ENCODE peak calls at places on chromosomes 16 and 17, in ten cellular contexts. Q is Peyer's patch, X is ovary, V is right lobe of liver, O is sigmoid colon, E is prostate gland, G is heart left ventricle, Y is HCT116, R is A549, B is breast epithelium. T is an unnamed sample.

GRCh38 chr17:29115906-29116651 is 64.1 kb downstream of the MYO18A start:
- DNase-seq in Q (no peak), X (no peak), V (no peak), O (no peak), E (no peak), G (no peak), Y (peak), R (peak), B (no peak), T (no peak)

GRCh38 chr16:12675852-12676251 is 127.8 kb downstream of the CPPED1 start:
- DNase-seq in Q (no peak), X (no peak), V (no peak), O (no peak), E (no peak), G (no peak), Y (no peak), R (peak), B (no peak), T (no peak)

GRCh38 chr17:9979463-9979995 is 74.5 kb upstream of the RCVRN start:
- DNase-seq in Q (no peak), X (no peak), V (no peak), O (peak), E (no peak), G (no peak), Y (no peak), R (peak), B (peak), T (no peak)

GRCh38 chr16:85100265-85100664 is 12.0 kb downstream of the CIBAR2 start:
- DNase-seq in Q (no peak), X (no peak), V (no peak), O (no peak), E (no peak), G (no peak), Y (no peak), R (no peak), B (no peak), T (no peak)

GRCh38 chr17:66347661-66348604 is 45.5 kb downstream of the PRKCA start:
- DNase-seq in Q (no peak), X (no peak), V (no peak), O (no peak), E (no peak), G (no peak), Y (no peak), R (peak), B (no peak), T (no peak)

GRCh38 chr16:74460542-74460941 is 39.3 kb upstream of the CLEC18B start:
- DNase-seq in Q (no peak), X (no peak), V (no peak), O (no peak), E (no peak), G (no peak), Y (no peak), R (no peak), B (no peak), T (no peak)

GRCh38 chr16:27728691-27729090 is 178.7 kb downstream of the KATNIP start:
- DNase-seq in Q (no peak), X (no peak), V (no peak), O (no peak), E (no peak), G (peak), Y (no peak), R (no peak), B (no peak), T (no peak)

GRCh38 chr16:57165923-57166322 is 19.9 kb downstream of the PSME3IP1 start:
- DNase-seq in Q (no peak), X (no peak), V (no peak), O (peak), E (no peak), G (no peak), Y (no peak), R (no peak), B (no peak), T (no peak)

GRCh38 chr17:9273334-9274118 is 252.2 kb downstream of the NTN1 start:
- DNase-seq in Q (no peak), X (no peak), V (no peak), O (peak), E (no peak), G (no peak), Y (no peak), R (no peak), B (no peak), T (peak)

GRCh38 chr16:86824751-86825310 is 246.5 kb downstream of the FOXL1 start:
- DNase-seq in Q (no peak), X (no peak), V (no peak), O (peak), E (no peak), G (no peak), Y (no peak), R (no peak), B (no peak), T (no peak)

GRCh38 chr17:76265624-76266243 is 586 bp downstream of the UBALD2 start:
- DNase-seq in Q (peak), X (peak), V (peak), O (peak), E (peak), G (peak), Y (no peak), R (peak), B (no peak), T (no peak)

GRCh38 chr16:1645914-1646525 is 32.1 kb upstream of the JPT2 start:
- DNase-seq in Q (no peak), X (no peak), V (no peak), O (no peak), E (peak), G (no peak), Y (no peak), R (peak), B (no peak), T (no peak)

GRCh38 chr17:80468222-80468621 is 8.2 kb downstream of the NPTX1 start:
- DNase-seq in Q (no peak), X (no peak), V (no peak), O (no peak), E (no peak), G (no peak), Y (no peak), R (no peak), B (no peak), T (no peak)

GRCh38 chr17:16444258-16444886 is 29.0 kb downstream of the TRPV2 start:
- DNase-seq in Q (no peak), X (no peak), V (no peak), O (no peak), E (no peak), G (no peak), Y (no peak), R (peak), B (no peak), T (no peak)

GRCh38 chr17:77281024-77281903 is 140.5 kb downstream of the SEC14L1 start:
- DNase-seq in Q (peak), X (peak), V (peak), O (peak), E (peak), G (peak), Y (no peak), R (peak), B (peak), T (peak)

GRCh38 chr17:72846399-72846798 is 246.1 kb downstream of the SLC39A11 start:
- DNase-seq in Q (no peak), X (no peak), V (no peak), O (no peak), E (no peak), G (no peak), Y (no peak), R (peak), B (no peak), T (no peak)

GRCh38 chr17:76726766-76727718 is at the start of gene METTL23:
- DNase-seq in Q (peak), X (peak), V (peak), O (peak), E (peak), G (peak), Y (no peak), R (peak), B (peak), T (peak)

GRCh38 chr17:72719582-72720493 is 372.6 kb downstream of the SLC39A11 start:
- DNase-seq in Q (peak), X (no peak), V (no peak), O (no peak), E (no peak), G (no peak), Y (no peak), R (no peak), B (no peak), T (no peak)

GRCh38 chr16:27169511-27170071 is 33.7 kb upstream of the KDM8 start:
- DNase-seq in Q (peak), X (no peak), V (no peak), O (no peak), E (no peak), G (no peak), Y (no peak), R (peak), B (no peak), T (no peak)

GRCh38 chr17:59791603-59792457 is 84.4 kb downstream of the VMP1 start:
- DNase-seq in Q (no peak), X (no peak), V (no peak), O (no peak), E (no peak), G (no peak), Y (no peak), R (peak), B (no peak), T (no peak)

GRCh38 chr17:21008516-21008915 is 34.3 kb downstream of the USP22 start:
- DNase-seq in Q (no peak), X (no peak), V (no peak), O (peak), E (no peak), G (no peak), Y (no peak), R (no peak), B (no peak), T (no peak)

GRCh38 chr16:19073863-19074262 is 6.4 kb downstream of the COQ7 start:
- DNase-seq in Q (no peak), X (no peak), V (no peak), O (no peak), E (no peak), G (no peak), Y (no peak), R (no peak), B (no peak), T (no peak)

GRCh38 chr17:9383828-9384227 is 191.8 kb downstream of the STX8 start:
- DNase-seq in Q (no peak), X (no peak), V (no peak), O (no peak), E (no peak), G (no peak), Y (no peak), R (no peak), B (no peak), T (no peak)

GRCh38 chr17:63116967-63117366 is 150.9 kb downstream of the TANC2 start:
- DNase-seq in Q (no peak), X (no peak), V (no peak), O (no peak), E (peak), G (no peak), Y (no peak), R (peak), B (no peak), T (no peak)

GRCh38 chr17:50923611-50924010 is 57.5 kb upstream of the TOB1 start:
- DNase-seq in Q (no peak), X (no peak), V (peak), O (no peak), E (no peak), G (no peak), Y (no peak), R (no peak), B (no peak), T (no peak)

GRCh38 chr16:57043248-57043647 is 49.1 kb upstream of the CPNE2 start:
- DNase-seq in Q (peak), X (no peak), V (no peak), O (no peak), E (no peak), G (no peak), Y (no peak), R (no peak), B (no peak), T (no peak)

GRCh38 chr17:4463818-4464501 is 30.2 kb downstream of the SPNS3 start:
- DNase-seq in Q (no peak), X (no peak), V (no peak), O (no peak), E (no peak), G (peak), Y (no peak), R (no peak), B (no peak), T (no peak)

GRCh38 chr17:3532106-3532858 is 25.3 kb downstream of the TRPV3 start:
- DNase-seq in Q (no peak), X (no peak), V (no peak), O (no peak), E (no peak), G (no peak), Y (no peak), R (no peak), B (no peak), T (no peak)

GRCh38 chr16:26345951-26346350 is 654.2 kb downstream of the HS3ST4 start:
- DNase-seq in Q (no peak), X (no peak), V (no peak), O (no peak), E (no peak), G (no peak), Y (no peak), R (no peak), B (no peak), T (no peak)

GRCh38 chr17:56661906-56662305 is 68.4 kb downstream of the NOG start:
- DNase-seq in Q (no peak), X (no peak), V (no peak), O (no peak), E (no peak), G (no peak), Y (peak), R (peak), B (no peak), T (no peak)

GRCh38 chr17:81822996-81823799 is 9.9 kb downstream of the MCRIP1 start:
- DNase-seq in Q (no peak), X (no peak), V (no peak), O (no peak), E (no peak), G (no peak), Y (no peak), R (no peak), B (no peak), T (no peak)

GRCh38 chr17:57626520-57627210 is 118.4 kb downstream of the CCDC182 start:
- DNase-seq in Q (no peak), X (no peak), V (peak), O (no peak), E (no peak), G (no peak), Y (no peak), R (no peak), B (no peak), T (no peak)

GRCh38 chr16:27434141-27435051 is 32.4 kb downstream of the IL21R start:
- DNase-seq in Q (peak), X (no peak), V (no peak), O (peak), E (no peak), G (peak), Y (no peak), R (no peak), B (no peak), T (no peak)

GRCh38 chr16:69283851-69284250 is 27.3 kb upstream of the VPS4A start:
- DNase-seq in Q (no peak), X (no peak), V (no peak), O (no peak), E (no peak), G (no peak), Y (no peak), R (no peak), B (no peak), T (no peak)

GRCh38 chr16:69055003-69055402 is 50.5 kb upstream of the HAS3 start:
- DNase-seq in Q (no peak), X (no peak), V (no peak), O (peak), E (no peak), G (no peak), Y (no peak), R (no peak), B (no peak), T (no peak)

GRCh38 chr16:70476272-70477020 is 22.1 kb downstream of the FCSK start:
- DNase-seq in Q (no peak), X (no peak), V (no peak), O (no peak), E (no peak), G (peak), Y (peak), R (no peak), B (no peak), T (no peak)

GRCh38 chr17:45334701-45335677 is 18.2 kb upstream of the MAP3K14 start:
- DNase-seq in Q (no peak), X (no peak), V (no peak), O (peak), E (no peak), G (no peak), Y (no peak), R (no peak), B (peak), T (no peak)

GRCh38 chr16:88301886-88302285 is 80.9 kb upstream of the ZNF469 start:
- DNase-seq in Q (no peak), X (no peak), V (peak), O (no peak), E (no peak), G (peak), Y (no peak), R (no peak), B (no peak), T (no peak)

GRCh38 chr16:84888450-84888849 is 68.7 kb downstream of the CRISPLD2 start:
- DNase-seq in Q (no peak), X (no peak), V (no peak), O (no peak), E (no peak), G (no peak), Y (no peak), R (peak), B (no peak), T (no peak)

GRCh38 chr16:65975049-65975708 is 391.3 kb upstream of the CDH5 start:
- DNase-seq in Q (no peak), X (no peak), V (no peak), O (no peak), E (no peak), G (no peak), Y (peak), R (peak), B (no peak), T (no peak)

DNA sequence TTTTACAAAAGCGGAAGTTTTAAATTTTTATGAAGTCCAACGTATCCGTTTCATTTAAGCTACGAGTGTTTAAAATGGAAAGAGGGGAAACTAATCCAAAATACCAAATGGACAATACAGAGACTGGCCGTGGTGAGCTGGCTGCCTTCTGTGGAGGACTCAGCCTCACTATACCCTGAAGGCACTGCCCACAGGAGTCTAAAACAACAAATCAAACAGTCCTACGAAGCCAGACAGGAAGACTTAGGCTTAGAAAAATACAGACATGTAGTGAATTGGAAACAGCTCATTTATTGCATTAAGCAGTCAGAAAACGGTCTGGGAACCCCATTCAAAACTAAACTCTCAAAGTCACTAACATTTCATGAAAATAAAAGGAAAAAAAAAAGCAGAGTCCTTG is 75.1 kb downstream of the CYTH1 start:
- DNase-seq in Q (no peak), X (no peak), V (no peak), O (no peak), E (no peak), G (no peak), Y (no peak), R (peak), B (no peak), T (no peak)
- TF ChIP-seq POLR2A in Q (no peak), X (no peak), V (no peak), O (no peak), E (no peak), G (no peak), Y (no peak), R (no peak), B (no peak), T (no peak)

GRCh38 chr17:1997587-1998425 is 27.3 kb downstream of the RTN4RL1 start:
- DNase-seq in Q (no peak), X (peak), V (peak), O (no peak), E (peak), G (no peak), Y (no peak), R (peak), B (peak), T (no peak)

GRCh38 chr17:1997146-1997586 is 28.0 kb downstream of the RTN4RL1 start:
- DNase-seq in Q (no peak), X (no peak), V (no peak), O (no peak), E (peak), G (no peak), Y (no peak), R (peak), B (no peak), T (no peak)

GRCh38 chr17:1998426-1998784 is 26.7 kb downstream of the RTN4RL1 start:
- DNase-seq in Q (no peak), X (no peak), V (no peak), O (no peak), E (no peak), G (no peak), Y (no peak), R (no peak), B (no peak), T (no peak)

GRCh38 chr17:2002767-2003329 is 22.3 kb downstream of the RTN4RL1 start:
- DNase-seq in Q (no peak), X (no peak), V (no peak), O (no peak), E (peak), G (no peak), Y (no peak), R (no peak), B (no peak), T (no peak)

GRCh38 chr17:1999557-2000251 is 25.4 kb downstream of the RTN4RL1 start:
- DNase-seq in Q (no peak), X (peak), V (peak), O (peak), E (peak), G (peak), Y (no peak), R (peak), B (peak), T (no peak)
- H3K4me3 ChIP-seq in Q (no peak), X (no peak), V (peak), O (no peak), E (no peak), G (no peak), Y (no peak), R (no peak), B (no peak), T (no peak)

GRCh38 chr16:58371841-58372240 is 20.4 kb upstream of the GINS3 start:
- DNase-seq in Q (no peak), X (no peak), V (no peak), O (no peak), E (no peak), G (no peak), Y (no peak), R (no peak), B (no peak), T (no peak)
- TF ChIP-seq POLR2A in Q (no peak), X (no peak), V (no peak), O (no peak), E (no peak), G (no peak), Y (no peak), R (no peak), B (no peak), T (no peak)

DNA sequence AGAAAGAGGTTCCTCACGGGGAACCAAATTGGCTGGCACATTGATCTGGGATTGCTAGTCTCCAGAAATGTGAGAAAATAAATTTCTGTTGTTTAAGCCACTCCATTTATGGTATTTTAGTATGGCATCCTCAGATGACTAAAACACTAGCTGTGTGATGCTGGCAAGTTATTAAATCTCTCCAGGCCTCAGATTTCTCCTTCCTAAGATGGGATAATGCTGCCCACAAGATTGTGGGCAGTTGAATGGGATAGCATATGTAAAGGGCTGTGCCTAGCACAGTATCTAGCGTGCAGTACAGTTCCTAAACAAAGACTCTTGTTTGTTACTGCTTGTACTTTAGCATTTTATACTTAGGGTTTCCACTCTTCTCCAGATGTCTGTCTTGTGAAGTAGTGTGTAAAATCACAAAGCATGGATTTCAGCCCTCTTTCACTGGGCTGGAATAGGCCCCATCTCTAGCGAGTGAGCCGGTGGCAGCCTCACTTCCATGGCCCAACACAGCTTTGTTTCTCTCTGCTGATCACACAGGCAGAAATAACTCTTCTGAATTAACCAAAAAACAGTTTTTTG is 38.2 kb upstream of the PHAF1 start:
- DNase-seq in Q (no peak), X (no peak), V (no peak), O (no peak), E (no peak), G (no peak), Y (no peak), R (no peak), B (no peak), T (no peak)
- H3K4me3 ChIP-seq in Q (no peak), X (no peak), V (no peak), O (no peak), E (no peak), G (no peak), Y (no peak), R (no peak), B (no peak), T (no peak)

GRCh38 chr17:49204521-49204920 is 5.9 kb downstream of the GNGT2 start:
- DNase-seq in Q (no peak), X (no peak), V (no peak), O (no peak), E (no peak), G (no peak), Y (no peak), R (no peak), B (no peak), T (no peak)
- TF ChIP-seq POLR2A in Q (no peak), X (no peak), V (no peak), O (no peak), E (no peak), G (no peak), Y (no peak), R (no peak), B (no peak), T (no peak)